ENCODE peak calls at places on chromosome 21, in six cellular contexts. V is ACHN; F is HS-5; J is CD4-positive, alpha-beta T cell; X is cardiac fibroblast; P is AML-193. K is an unnamed sample.

GRCh38 chr21:44756416-44757185 is 45.0 kb downstream of the UBE2G2 start:
- DNase-seq in F (no peak), P (no peak), J (peak; percentile 16), X (no peak), V (no peak), K (no peak)

GRCh38 chr21:41204736-41205135 is 36.8 kb downstream of the BACE2 start:
- DNase-seq in J (no peak), P (no peak), X (no peak), V (no peak), F (no peak), K (no peak)

GRCh38 chr21:38597436-38597835 is 99.2 kb upstream of the ERG start:
- DNase-seq in V (no peak), F (no peak), J (no peak), P (no peak), X (no peak), K (no peak)

GRCh38 chr21:45385549-45386050 is 19.4 kb upstream of the COL18A1 start:
- DNase-seq in V (no peak), X (no peak), F (no peak), J (no peak), P (no peak), K (no peak)

GRCh38 chr21:33770542-33770941 is 128.2 kb downstream of the ITSN1 start:
- DNase-seq in P (no peak), J (no peak), V (no peak), X (no peak), F (no peak), K (no peak)

GRCh38 chr21:40074710-40075109 is 207.5 kb downstream of the PCP4 start:
- DNase-seq in F (no peak), P (no peak), X (no peak), V (no peak), J (no peak), K (no peak)

GRCh38 chr21:41576010-41576615 is 68.2 kb upstream of the TMPRSS2 start:
- DNase-seq in P (no peak), F (no peak), X (no peak), V (no peak), J (no peak), K (no peak)

GRCh38 chr21:40732243-40732642 is 114.7 kb downstream of the DSCAM start:
- DNase-seq in J (no peak), P (no peak), V (no peak), X (no peak), F (no peak), K (no peak)

GRCh38 chr21:44730951-44731579 is 19.7 kb upstream of the TSPEAR start:
- DNase-seq in F (no peak), V (no peak), X (no peak), P (no peak), J (no peak), K (no peak)

GRCh38 chr21:30478015-30478414 is 2.2 kb downstream of the KRTAP19-1 start:
- DNase-seq in J (no peak), P (no peak), V (no peak), X (no peak), F (no peak), K (no peak)

GRCh38 chr21:38804617-38805281 is 980 bp upstream of the ETS2 start:
- DNase-seq in X (no peak), V (peak; percentile 71), J (no peak), F (no peak), P (peak; percentile 35), K (no peak)

GRCh38 chr21:15682182-15682895 is 47.4 kb upstream of the USP25 start:
- DNase-seq in J (no peak), F (peak; percentile 68), P (peak; percentile 96), X (peak; percentile 82), V (no peak), K (no peak)

GRCh38 chr21:43361493-43362296 is 65.2 kb downstream of the SIK1 start:
- DNase-seq in X (no peak), P (no peak), F (no peak), V (no peak), J (peak; percentile 51), K (no peak)

GRCh38 chr21:20353351-20353750 is 644.9 kb upstream of the NCAM2 start:
- DNase-seq in P (no peak), F (no peak), X (no peak), J (no peak), V (no peak), K (no peak)

GRCh38 chr21:36788116-36788515 is 89.2 kb downstream of the SIM2 start:
- DNase-seq in P (no peak), X (peak; percentile 16), J (no peak), V (peak; percentile 44), F (no peak), K (no peak)

GRCh38 chr21:45941338-45941710 is 40.2 kb upstream of the COL6A1 start:
- DNase-seq in F (no peak), P (no peak), X (no peak), V (no peak), J (no peak), K (no peak)

GRCh38 chr21:25583370-25584133 is 23.7 kb downstream of the MRPL39 start:
- DNase-seq in F (no peak), V (no peak), X (no peak), J (no peak), P (no peak), K (no peak)

GRCh38 chr21:33042812-33043211 is 17.1 kb downstream of the OLIG2 start:
- DNase-seq in F (peak; percentile 91), J (no peak), P (no peak), X (peak; percentile 90), V (peak; percentile 85), K (no peak)

GRCh38 chr21:22374218-22374969 is 1376.2 kb downstream of the NCAM2 start:
- DNase-seq in X (no peak), J (no peak), F (no peak), V (no peak), P (no peak), K (no peak)

GRCh38 chr21:16193758-16194606 is 464.2 kb downstream of the USP25 start:
- DNase-seq in J (no peak), X (peak; percentile 84), V (peak; percentile 1), F (peak; percentile 68), P (peak; percentile 2), K (no peak)

GRCh38 chr21:44701023-44701400 is 4.0 kb downstream of the KRTAP10-12 start:
- DNase-seq in P (no peak), V (no peak), X (no peak), F (no peak), J (no peak), K (no peak)

GRCh38 chr21:18893411-18893810 is 489.8 kb upstream of the TMPRSS15 start:
- DNase-seq in X (no peak), J (no peak), V (no peak), P (no peak), F (no peak), K (no peak)

GRCh38 chr21:34639882-34640788 is 25.2 kb upstream of the RCAN1 start:
- DNase-seq in J (no peak), V (no peak), F (no peak), P (peak; percentile 6), X (no peak), K (no peak)

GRCh38 chr21:46294647-46295176 is 8.6 kb downstream of the YBEY start:
- DNase-seq in F (no peak), P (no peak), X (peak; percentile 47), V (peak; percentile 91), J (no peak), K (no peak)

GRCh38 chr21:36719614-36720013 is 20.7 kb downstream of the SIM2 start:
- DNase-seq in X (no peak), P (no peak), V (no peak), J (peak; percentile 6), F (no peak), K (no peak)

GRCh38 chr21:35332841-35333426 is 283.8 kb upstream of the RUNX1 start:
- DNase-seq in V (no peak), J (no peak), F (no peak), P (no peak), X (no peak), K (no peak)

GRCh38 chr21:28856588-28857250 is 136.0 kb downstream of the LTN1 start:
- DNase-seq in F (no peak), J (no peak), V (peak; percentile 16), P (no peak), X (peak; percentile 11), K (no peak)

GRCh38 chr21:33212159-33212851 is 17.4 kb upstream of the IFNAR2 start:
- DNase-seq in P (no peak), F (no peak), J (no peak), V (no peak), X (peak; percentile 69), K (no peak)

GRCh38 chr21:38777015-38777414 is 28.7 kb upstream of the ETS2 start:
- DNase-seq in V (no peak), X (no peak), J (no peak), F (no peak), P (no peak), K (no peak)

GRCh38 chr21:37407719-37408455 is 41.3 kb downstream of the DYRK1A start:
- DNase-seq in X (peak; percentile 45), V (no peak), F (no peak), J (no peak), P (no peak), K (no peak)

GRCh38 chr21:37383784-37384311 is 17.3 kb downstream of the DYRK1A start:
- DNase-seq in P (no peak), V (no peak), F (no peak), J (no peak), X (no peak), K (no peak)

GRCh38 chr21:33901421-33902288 is 13.9 kb downstream of the ATP5PO start:
- DNase-seq in V (peak; percentile 51), P (peak; percentile 6), F (no peak), X (peak; percentile 82), J (no peak), K (no peak)

GRCh38 chr21:41923641-41924342 is 30.0 kb downstream of the C2CD2 start:
- DNase-seq in V (no peak), X (peak; percentile 56), F (no peak), P (no peak), J (no peak), K (no peak)

GRCh38 chr21:37225440-37225839 is 41.7 kb downstream of the VPS26C start:
- DNase-seq in F (no peak), X (no peak), V (no peak), P (no peak), J (peak; percentile 52), K (no peak)

GRCh38 chr21:42747267-42747701 is 93.9 kb downstream of the PDE9A start:
- DNase-seq in V (no peak), F (no peak), P (no peak), X (no peak), J (no peak), K (no peak)

GRCh38 chr21:27759091-27759659 is 792.3 kb upstream of the ADAMTS5 start:
- DNase-seq in P (no peak), F (no peak), V (peak; percentile 8), J (no peak), X (no peak), K (no peak)

K was measured in GM12892.